ENCODE peak calls at places on chromosomes 5 and 9, in nine cellular contexts. K, S, Q, C, R, M, F, U and L are unnamed samples.
A peak's percentile ranks its signal among the peaks of the same experiment; 100 is the strongest.

GRCh38 chr9:16309350-16310271 is 560.9 kb downstream of the BNC2 start:
- DNase-seq in K (peak; percentile 91), S (peak; percentile 37), Q (no peak), C (peak; percentile 70), R (no peak), M (no peak), F (no peak), U (peak; percentile 52), L (no peak)

GRCh38 chr9:70229579-70229978 is 29.2 kb upstream of the SMC5 start:
- DNase-seq in K (no peak), S (peak; percentile 64), Q (no peak), C (peak; percentile 63), R (no peak), M (no peak), F (no peak), U (peak; percentile 48), L (no peak)

GRCh38 chr5:74940782-74941363 is 74.7 kb upstream of the FAM169A start:
- DNase-seq in K (no peak), S (no peak), Q (no peak), C (no peak), R (no peak), M (no peak), F (no peak), U (no peak), L (no peak)

GRCh38 chr9:13224366-13224765 is 55.1 kb downstream of the MPDZ start:
- DNase-seq in K (no peak), S (no peak), Q (no peak), C (no peak), R (no peak), M (no peak), F (no peak), U (no peak), L (no peak)

GRCh38 chr5:137635521-137635921 is 100.4 kb downstream of the KLHL3 start:
- DNase-seq in K (no peak), S (no peak), Q (no peak), C (peak; percentile 58), R (no peak), M (no peak), F (no peak), U (no peak), L (no peak)

GRCh38 chr9:6230037-6230778 is 14.6 kb downstream of the IL33 start:
- DNase-seq in K (no peak), S (peak; percentile 79), Q (no peak), C (peak; percentile 10), R (no peak), M (peak; percentile 44), F (no peak), U (peak; percentile 70), L (no peak)

GRCh38 chr9:124308606-124309310 is 51.0 kb downstream of the NEK6 start:
- DNase-seq in K (no peak), S (no peak), Q (no peak), C (no peak), R (no peak), M (no peak), F (no peak), U (no peak), L (no peak)

GRCh38 chr9:18463991-18464390 is 10.0 kb upstream of the ADAMTSL1 start:
- DNase-seq in K (no peak), S (peak; percentile 19), Q (no peak), C (no peak), R (no peak), M (peak; percentile 20), F (no peak), U (no peak), L (no peak)

GRCh38 chr9:17905356-17906203 is 326.7 kb downstream of the SH3GL2 start:
- DNase-seq in K (peak; percentile 21), S (no peak), Q (no peak), C (no peak), R (peak; percentile 15), M (no peak), F (no peak), U (no peak), L (no peak)

GRCh38 chr5:107805819-107806218 is 135.1 kb upstream of the EFNA5 start:
- DNase-seq in K (no peak), S (no peak), Q (no peak), C (no peak), R (no peak), M (no peak), F (no peak), U (no peak), L (no peak)

GRCh38 chr5:142817961-142818431 is 47.8 kb downstream of the ARHGAP26 start:
- DNase-seq in K (no peak), S (no peak), Q (no peak), C (no peak), R (no peak), M (no peak), F (no peak), U (no peak), L (no peak)

GRCh38 chr9:137619240-137620090 is 660 bp downstream of the EHMT1 start:
- DNase-seq in K (peak; percentile 42), S (peak; percentile 57), Q (peak; percentile 54), C (peak; percentile 64), R (peak; percentile 25), M (peak; percentile 72), F (peak; percentile 36), U (peak; percentile 56), L (peak; percentile 42)

GRCh38 chr9:96686638-96687335 is 31.7 kb upstream of the PRXL2C start:
- DNase-seq in K (peak; percentile 69), S (peak; percentile 76), Q (peak; percentile 78), C (peak; percentile 74), R (peak; percentile 67), M (peak; percentile 91), F (peak; percentile 81), U (peak; percentile 80), L (peak; percentile 78)

GRCh38 chr9:3986060-3986459 is 313.8 kb downstream of the GLIS3 start:
- DNase-seq in K (no peak), S (no peak), Q (no peak), C (no peak), R (no peak), M (no peak), F (no peak), U (no peak), L (no peak)

GRCh38 chr5:573206-573605 is 38.9 kb upstream of the CEP72 start:
- DNase-seq in K (no peak), S (no peak), Q (no peak), C (no peak), R (no peak), M (no peak), F (no peak), U (no peak), L (no peak)

GRCh38 chr5:149170292-149170691 is 29.0 kb downstream of the ABLIM3 start:
- DNase-seq in K (no peak), S (no peak), Q (no peak), C (peak; percentile 80), R (no peak), M (no peak), F (no peak), U (no peak), L (no peak)

DNA sequence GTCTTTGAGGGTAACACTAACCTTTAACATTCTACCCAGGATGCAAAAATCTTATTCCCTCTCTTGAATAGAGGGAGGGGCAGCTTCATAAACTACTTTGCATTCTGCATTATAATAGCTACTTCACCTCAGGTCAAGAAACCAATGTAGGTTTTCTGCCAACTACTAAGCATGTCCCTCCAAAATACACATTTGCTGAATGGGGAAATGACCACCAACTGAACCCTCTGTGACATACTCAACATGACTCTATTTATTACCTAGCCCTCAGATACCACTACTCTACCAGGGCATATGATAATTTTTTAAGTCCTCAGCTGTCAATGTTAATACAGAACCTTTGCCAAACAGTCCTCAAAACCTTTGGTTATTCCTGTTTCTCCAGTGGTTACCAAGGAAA is 477.7 kb upstream of the CD180 start:
- DNase-seq in K (no peak), S (no peak), Q (no peak), C (no peak), R (no peak), M (no peak), F (no peak), U (no peak), L (no peak)
- TF ChIP-seq CTCF in K (no peak), S (no peak), Q (no peak), C (no peak), R (no peak), M (no peak), F (no peak), U (no peak), L (no peak)

GRCh38 chr5:139273572-139274264 is 19.8 kb upstream of the MATR3 start:
- DNase-seq in K (peak; percentile 83), S (peak; percentile 86), Q (peak; percentile 93), C (peak; percentile 89), R (peak; percentile 82), M (peak; percentile 99), F (peak; percentile 86), U (peak; percentile 90), L (peak; percentile 93)

GRCh38 chr5:139268364-139269202 is 25.0 kb upstream of the MATR3 start:
- DNase-seq in K (no peak), S (peak; percentile 31), Q (no peak), C (no peak), R (no peak), M (no peak), F (no peak), U (no peak), L (no peak)

GRCh38 chr5:139273322-139273571 is 20.3 kb upstream of the MATR3 start:
- DNase-seq in K (no peak), S (no peak), Q (no peak), C (no peak), R (no peak), M (peak; percentile 52), F (no peak), U (no peak), L (no peak)

GRCh38 chr5:139272471-139273321 is 20.8 kb upstream of the MATR3 start:
- DNase-seq in K (no peak), S (peak; percentile 27), Q (no peak), C (peak; percentile 23), R (no peak), M (peak; percentile 78), F (peak; percentile 25), U (peak; percentile 85), L (no peak)

GRCh38 chr5:139271201-139272027 is 22.1 kb upstream of the MATR3 start:
- DNase-seq in K (no peak), S (peak; percentile 93), Q (no peak), C (peak; percentile 86), R (no peak), M (no peak), F (no peak), U (peak; percentile 87), L (no peak)
- TF ChIP-seq CTCF in K (no peak), S (no peak), Q (no peak), C (no peak), R (no peak), M (no peak), F (no peak), U (no peak), L (no peak)

GRCh38 chr5:119315516-119315949 is 40.3 kb upstream of the TNFAIP8 start:
- DNase-seq in K (no peak), S (peak; percentile 43), Q (no peak), C (peak; percentile 71), R (no peak), M (peak; percentile 67), F (peak; percentile 53), U (peak; percentile 40), L (no peak)
- TF ChIP-seq CTCF in K (no peak), S (peak; percentile 36), Q (peak; percentile 28), C (peak; percentile 53), R (no peak), M (peak; percentile 35), F (peak; percentile 74), U (peak; percentile 39), L (no peak)

DNA sequence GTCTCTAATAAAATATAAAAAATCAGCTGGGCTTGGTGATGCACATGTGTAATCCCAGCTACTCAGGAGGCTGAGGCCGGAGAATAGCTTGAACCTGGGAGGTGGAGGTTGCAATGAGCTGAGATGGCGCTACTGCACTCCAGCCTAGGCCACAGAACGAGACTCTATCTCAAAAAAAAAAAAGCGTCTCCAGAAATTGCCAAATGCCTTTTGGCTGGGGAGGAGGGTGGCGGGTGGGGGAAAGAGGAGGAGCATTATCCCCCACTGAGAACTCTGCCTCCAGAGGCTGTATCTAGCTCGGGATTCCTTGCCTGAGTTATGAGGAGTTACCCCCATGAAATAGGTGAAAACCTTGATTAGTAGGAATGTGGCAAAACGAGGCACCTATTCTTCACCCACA is 4.8 kb downstream of the ROPN1L start:
- DNase-seq in K (no peak), S (no peak), Q (no peak), C (no peak), R (no peak), M (no peak), F (no peak), U (no peak), L (no peak)
- TF ChIP-seq CTCF in K (no peak), S (no peak), Q (no peak), C (no peak), R (no peak), M (no peak), F (no peak), U (no peak), L (no peak)